ENCODE peak calls at places on chromosomes 13 and 19, in four cellular contexts. U is H54, S is endothelial cell of umbilical vein, B is K562. V is an unnamed sample.
A peak's percentile ranks its signal among the peaks of the same experiment; 100 is the strongest.

GRCh38 chr19:4609878-4610511 is 29.3 kb upstream of the TNFAIP8L1 start:
- DNase-seq in U (no peak), S (no peak), B (peak; percentile 31), V (peak; percentile 92)

GRCh38 chr19:56273563-56274117 is 1.1 kb downstream of the EDDM13 start:
- DNase-seq in U (peak; percentile 70), S (peak; percentile 80), B (no peak), V (no peak)

GRCh38 chr19:5109560-5109959 is 140.6 kb downstream of the KDM4B start:
- DNase-seq in U (no peak), S (no peak), B (no peak), V (no peak)

GRCh38 chr19:17968376-17968775 is 1.5 kb downstream of the KCNN1 start:
- DNase-seq in U (no peak), S (no peak), B (no peak), V (no peak)

GRCh38 chr19:18385675-18386542 is at the start of gene GDF15:
- DNase-seq in U (peak; percentile 78), S (peak; percentile 97), B (peak; percentile 98), V (peak; percentile 54)

GRCh38 chr19:31534231-31534630 is 185.0 kb upstream of the TSHZ3 start:
- DNase-seq in U (no peak), S (no peak), B (no peak), V (no peak)

GRCh38 chr19:13086341-13086740 is 16.3 kb downstream of the LYL1 start:
- DNase-seq in U (no peak), S (no peak), B (no peak), V (no peak)

GRCh38 chr13:50521750-50522149 is 321.7 kb downstream of the DLEU7 start:
- DNase-seq in U (no peak), S (no peak), B (no peak), V (no peak)

GRCh38 chr13:102328909-102329308 is 72.9 kb downstream of the FGF14 start:
- DNase-seq in U (no peak), S (no peak), B (no peak), V (no peak)

GRCh38 chr19:6533746-6534418 is 3.1 kb downstream of the TNFSF9 start:
- DNase-seq in U (no peak), S (no peak), B (no peak), V (no peak)

GRCh38 chr13:51920786-51921185 is 59.0 kb downstream of the CCDC70 start:
- DNase-seq in U (no peak), S (no peak), B (no peak), V (no peak)

GRCh38 chr19:51124729-51125128 is at the start of gene SIGLEC9:
- DNase-seq in U (no peak), S (no peak), B (no peak), V (no peak)

GRCh38 chr19:2618611-2619010 is 83.9 kb downstream of the GNG7 start:
- DNase-seq in U (peak; percentile 78), S (peak; percentile 29), B (no peak), V (peak; percentile 86)

GRCh38 chr13:110507678-110508381 is 53.7 kb downstream of the RAB20 start:
- DNase-seq in U (no peak), S (no peak), B (no peak), V (no peak)

GRCh38 chr19:14722127-14722526 is 32.3 kb downstream of the ZNF333 start:
- DNase-seq in U (no peak), S (no peak), B (no peak), V (no peak)

GRCh38 chr13:27269114-27269665 is 1.4 kb upstream of the RASL11A start:
- DNase-seq in U (no peak), S (no peak), B (no peak), V (no peak)

GRCh38 chr19:16326401-16327130 is 1.9 kb downstream of the KLF2 start:
- DNase-seq in U (no peak), S (peak; percentile 38), B (no peak), V (no peak)
- TF ChIP-seq POLR2A in U (no peak), S (peak; percentile 6), B (no peak), V (no peak)

GRCh38 chr19:35742121-35742724 is at the start of gene IGFLR1:
- DNase-seq in U (no peak), S (no peak), B (no peak), V (peak; percentile 81)
- TF ChIP-seq POLR2A in U (no peak), S (no peak), B (no peak), V (no peak)

DNA sequence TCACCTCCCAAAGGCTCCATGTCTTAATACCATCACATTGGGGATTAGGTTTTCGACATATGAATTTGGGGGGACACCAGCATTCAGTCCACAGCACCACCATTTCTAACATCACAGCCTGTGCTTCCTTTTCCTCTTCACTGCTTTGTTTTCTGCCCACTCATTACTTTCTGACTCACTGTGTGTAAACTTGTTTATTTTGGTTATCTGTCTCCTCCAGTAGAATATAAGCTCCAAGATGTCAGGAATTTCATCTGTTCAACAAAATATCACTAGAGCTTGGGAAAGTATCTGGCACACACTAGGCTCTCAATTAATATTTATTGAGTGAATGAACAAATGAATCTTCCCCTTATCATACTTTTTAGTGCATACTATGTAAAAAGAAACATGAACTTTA is 152.0 kb downstream of the NUFIP1 start:
- DNase-seq in U (no peak), S (peak; percentile 72), B (no peak), V (no peak)
- TF ChIP-seq POLR2A in U (no peak), S (peak; percentile 31), B (no peak), V (no peak)

GRCh38 chr19:46309056-46309455 is 12.2 kb downstream of the HIF3A start:
- DNase-seq in U (no peak), S (no peak), B (no peak), V (no peak)
- TF ChIP-seq POLR2A in U (no peak), S (no peak), B (no peak), V (no peak)